ENCODE peak calls at places on chromosome 10, in five cellular contexts. W is neuronal stem cell; L is activated T-helper 1 cell treated with anti-CD3 and anti-CD28 coated beads, Interleukin-2, amount 50 U/mL, for 16 hours; Z is right lobe of liver; G is activated T-cell treated with anti-CD3 and anti-CD28 coated beads for 1 hour. H is an unnamed sample.

GRCh38 chr10:120012133-120012405 is 119.5 kb downstream of the SEC23IP start:
- DNase-seq in W (no peak), L (no peak), Z (no peak), G (no peak), H (no peak)

GRCh38 chr10:3935933-3936359 is 150.9 kb upstream of the KLF6 start:
- DNase-seq in W (no peak), L (no peak), Z (peak), G (no peak), H (no peak)

GRCh38 chr10:50409965-50410811 is 158.9 kb upstream of the ASAH2 start:
- DNase-seq in W (no peak), L (no peak), Z (no peak), G (no peak), H (no peak)

GRCh38 chr10:69849790-69850189 is 48.1 kb downstream of the COL13A1 start:
- DNase-seq in W (no peak), L (no peak), Z (no peak), G (no peak), H (no peak)

GRCh38 chr10:72009430-72010081 is 45.4 kb downstream of the CHST3 start:
- DNase-seq in W (peak), L (no peak), Z (peak), G (no peak), H (no peak)

GRCh38 chr10:59276928-59277327 is 85.4 kb downstream of the FAM13C start:
- DNase-seq in W (no peak), L (no peak), Z (no peak), G (no peak), H (no peak)

GRCh38 chr10:1468777-1469176 is 268.5 kb downstream of the ADARB2 start:
- DNase-seq in W (no peak), L (no peak), Z (no peak), G (no peak), H (no peak)

GRCh38 chr10:35567951-35568350 is 37.2 kb upstream of the GJD4 start:
- DNase-seq in W (no peak), L (no peak), Z (no peak), G (no peak), H (no peak)

GRCh38 chr10:86900955-86901354 is 56.5 kb downstream of the MMRN2 start:
- DNase-seq in W (no peak), L (no peak), Z (peak), G (no peak), H (no peak)

GRCh38 chr10:90224791-90225566 is 523.6 kb downstream of the KIF20B start:
- DNase-seq in W (no peak), L (no peak), Z (no peak), G (no peak), H (no peak)

GRCh38 chr10:116071453-116072148 is 201.4 kb downstream of the GFRA1 start:
- DNase-seq in W (no peak), L (no peak), Z (peak), G (no peak), H (no peak)